ENCODE peak calls at places on chromosome 10, in five cellular contexts. A, C, P, O and L are unnamed samples.

GRCh38 chr10:132336064-132336746 is 4.2 kb downstream of the LRRC27 start:
- DNase-seq in P (no peak), A (no peak), C (no peak), O (no peak), L (no peak)

GRCh38 chr10:5618829-5619228 is 47.6 kb downstream of the ASB13 start:
- DNase-seq in O (no peak), C (peak), P (no peak), A (no peak), L (no peak)

GRCh38 chr10:30210296-30210695 is 138.8 kb downstream of the MTPAP start:
- DNase-seq in C (no peak), P (no peak), O (no peak), A (no peak), L (no peak)

GRCh38 chr10:95519132-95519487 is 42.1 kb downstream of the SORBS1 start:
- DNase-seq in C (no peak), A (no peak), P (no peak), O (no peak), L (peak)

GRCh38 chr10:15436696-15437095 is 65.6 kb upstream of the FAM171A1 start:
- DNase-seq in C (no peak), A (no peak), P (no peak), O (no peak), L (no peak)

GRCh38 chr10:110305767-110306451 is 1.2 kb upstream of the SMNDC1 start:
- DNase-seq in C (peak), P (peak), A (peak), O (no peak), L (no peak)

GRCh38 chr10:58513189-58514101 is 773 bp downstream of the BICC1 start:
- DNase-seq in O (peak), P (peak), A (peak), C (peak), L (peak)

GRCh38 chr10:96272986-96273280 is 1.6 kb upstream of the BLNK start:
- DNase-seq in O (no peak), C (no peak), P (no peak), A (no peak), L (no peak)

GRCh38 chr10:89773081-89773480 is 71.7 kb downstream of the KIF20B start:
- DNase-seq in A (no peak), O (no peak), P (no peak), C (no peak), L (no peak)

GRCh38 chr10:97882142-97883091 is 32.8 kb downstream of the GOLGA7B start:
- DNase-seq in O (no peak), P (no peak), A (no peak), C (peak), L (no peak)

GRCh38 chr10:89165923-89166322 is 41.2 kb downstream of the CH25H start:
- DNase-seq in A (no peak), P (no peak), C (no peak), O (no peak), L (no peak)

GRCh38 chr10:112409274-112409673 is 35.4 kb downstream of the ACSL5 start:
- DNase-seq in O (no peak), C (no peak), P (no peak), A (no peak), L (no peak)

GRCh38 chr10:43078986-43079273 is 2.1 kb downstream of the RET start:
- DNase-seq in A (peak), P (peak), O (peak), C (no peak), L (no peak)

GRCh38 chr10:7329219-7329618 is 81.6 kb downstream of the SFMBT2 start:
- DNase-seq in P (no peak), A (no peak), O (no peak), C (no peak), L (no peak)

GRCh38 chr10:132229834-132230556 is 43.2 kb downstream of the DPYSL4 start:
- DNase-seq in A (peak), C (no peak), P (peak), O (no peak), L (no peak)